ENCODE peak calls at places on chromosomes 13 and 19, in nine cellular contexts. One of them, this sample, is unnamed.

GRCh38 chr13:113152894-113153809 is 5.3 kb upstream of the PROZ start:
- DNase-seq in NCI-H1105 treated with DMSO at 0.1 percent for 48 hours: peak
- DNase-seq in stimulated activated CD8-positive, alpha-beta memory T cell treated with anti-CD3 and anti-CD28 coated beads, Interleukin-15, amount 100 ng/mL, for 1 hour: no peak
- DNase-seq in hepatic stellate cell: peak
- DNase-seq in NCI-H446: no peak
- DNase-seq in mucosa of gallbladder: peak
- DNase-seq in nucleus accumbens: peak
- DNase-seq in IMR-90: no peak
- DNase-seq in renal cortical epithelial cell: no peak
- DNase-seq in this sample: no peak

GRCh38 chr19:16509141-16510061 is 13.2 kb downstream of the C19orf44 start:
- DNase-seq in IMR-90: peak
- DNase-seq in renal cortical epithelial cell: no peak
- DNase-seq in NCI-H446: no peak
- DNase-seq in nucleus accumbens: peak
- DNase-seq in stimulated activated CD8-positive, alpha-beta memory T cell treated with anti-CD3 and anti-CD28 coated beads, Interleukin-15, amount 100 ng/mL, for 1 hour: no peak
- DNase-seq in hepatic stellate cell: no peak
- DNase-seq in mucosa of gallbladder: peak
- DNase-seq in NCI-H1105 treated with DMSO at 0.1 percent for 48 hours: no peak
- DNase-seq in this sample: peak

GRCh38 chr13:99908129-99908805 is 63.3 kb downstream of the ZIC5 start:
- DNase-seq in NCI-H1105 treated with DMSO at 0.1 percent for 48 hours: peak
- DNase-seq in hepatic stellate cell: no peak
- DNase-seq in IMR-90: no peak
- DNase-seq in nucleus accumbens: no peak
- DNase-seq in NCI-H446: no peak
- DNase-seq in renal cortical epithelial cell: no peak
- DNase-seq in stimulated activated CD8-positive, alpha-beta memory T cell treated with anti-CD3 and anti-CD28 coated beads, Interleukin-15, amount 100 ng/mL, for 1 hour: no peak
- DNase-seq in mucosa of gallbladder: no peak
- DNase-seq in this sample: no peak

GRCh38 chr19:55113570-55114039 is 3.8 kb downstream of the PPP1R12C start:
- DNase-seq in IMR-90: peak
- DNase-seq in hepatic stellate cell: peak
- DNase-seq in NCI-H1105 treated with DMSO at 0.1 percent for 48 hours: no peak
- DNase-seq in mucosa of gallbladder: peak
- DNase-seq in NCI-H446: peak
- DNase-seq in nucleus accumbens: peak
- DNase-seq in stimulated activated CD8-positive, alpha-beta memory T cell treated with anti-CD3 and anti-CD28 coated beads, Interleukin-15, amount 100 ng/mL, for 1 hour: no peak
- DNase-seq in renal cortical epithelial cell: peak
- DNase-seq in this sample: peak

GRCh38 chr19:7318176-7318575 is 24.0 kb upstream of the INSR start:
- DNase-seq in hepatic stellate cell: no peak
- DNase-seq in NCI-H1105 treated with DMSO at 0.1 percent for 48 hours: no peak
- DNase-seq in nucleus accumbens: no peak
- DNase-seq in mucosa of gallbladder: no peak
- DNase-seq in stimulated activated CD8-positive, alpha-beta memory T cell treated with anti-CD3 and anti-CD28 coated beads, Interleukin-15, amount 100 ng/mL, for 1 hour: no peak
- DNase-seq in renal cortical epithelial cell: no peak
- DNase-seq in IMR-90: no peak
- DNase-seq in NCI-H446: no peak
- DNase-seq in this sample: no peak

GRCh38 chr13:29845440-29846056 is 4.9 kb downstream of the UBL3 start:
- DNase-seq in stimulated activated CD8-positive, alpha-beta memory T cell treated with anti-CD3 and anti-CD28 coated beads, Interleukin-15, amount 100 ng/mL, for 1 hour: no peak
- DNase-seq in NCI-H1105 treated with DMSO at 0.1 percent for 48 hours: no peak
- DNase-seq in IMR-90: peak
- DNase-seq in renal cortical epithelial cell: peak
- DNase-seq in nucleus accumbens: no peak
- DNase-seq in NCI-H446: no peak
- DNase-seq in mucosa of gallbladder: no peak
- DNase-seq in hepatic stellate cell: no peak
- DNase-seq in this sample: no peak

GRCh38 chr13:30846844-30847243 is 59.2 kb upstream of the MEDAG start:
- DNase-seq in nucleus accumbens: no peak
- DNase-seq in stimulated activated CD8-positive, alpha-beta memory T cell treated with anti-CD3 and anti-CD28 coated beads, Interleukin-15, amount 100 ng/mL, for 1 hour: no peak
- DNase-seq in NCI-H446: no peak
- DNase-seq in mucosa of gallbladder: no peak
- DNase-seq in IMR-90: no peak
- DNase-seq in renal cortical epithelial cell: no peak
- DNase-seq in hepatic stellate cell: no peak
- DNase-seq in NCI-H1105 treated with DMSO at 0.1 percent for 48 hours: no peak
- DNase-seq in this sample: no peak

GRCh38 chr19:33302974-33303790 is 848 bp upstream of the CEBPA start:
- DNase-seq in nucleus accumbens: no peak
- DNase-seq in hepatic stellate cell: peak
- DNase-seq in IMR-90: peak
- DNase-seq in NCI-H446: no peak
- DNase-seq in renal cortical epithelial cell: no peak
- DNase-seq in NCI-H1105 treated with DMSO at 0.1 percent for 48 hours: peak
- DNase-seq in mucosa of gallbladder: peak
- DNase-seq in stimulated activated CD8-positive, alpha-beta memory T cell treated with anti-CD3 and anti-CD28 coated beads, Interleukin-15, amount 100 ng/mL, for 1 hour: no peak
- DNase-seq in this sample: no peak

GRCh38 chr19:47507924-47508553 is 6.8 kb downstream of the NAPA start:
- DNase-seq in mucosa of gallbladder: no peak
- DNase-seq in IMR-90: no peak
- DNase-seq in nucleus accumbens: no peak
- DNase-seq in hepatic stellate cell: no peak
- DNase-seq in NCI-H1105 treated with DMSO at 0.1 percent for 48 hours: no peak
- DNase-seq in NCI-H446: peak
- DNase-seq in stimulated activated CD8-positive, alpha-beta memory T cell treated with anti-CD3 and anti-CD28 coated beads, Interleukin-15, amount 100 ng/mL, for 1 hour: no peak
- DNase-seq in renal cortical epithelial cell: no peak
- DNase-seq in this sample: no peak